ENCODE peak calls at places on chromosomes 4 and X, in four cellular contexts. G is stimulated activated CD8-positive, alpha-beta memory T cell treated with anti-CD3 and anti-CD28 coated beads, Interleukin-2, amount 100 ng/mL, for 1 hour; W is gastrocnemius medialis; P is Panc1. X is an unnamed sample.

GRCh38 chr4:173450281-173450680 is 51.4 kb upstream of the SCRG1 start:
- DNase-seq in G (no peak), P (no peak), W (no peak), X (no peak)

GRCh38 chr4:74838746-74839370 is 44.5 kb upstream of the BTC start:
- DNase-seq in G (no peak), P (no peak), W (no peak), X (no peak)

GRCh38 chrX:13194291-13195103 is 125.4 kb downstream of the ATXN3L start:
- DNase-seq in W (no peak), P (no peak), G (no peak), X (no peak)

GRCh38 chrX:39527045-39527444 is 570.7 kb downstream of the BCOR start:
- DNase-seq in G (no peak), W (no peak), P (no peak), X (no peak)

GRCh38 chr4:74499986-74500781 is 55.2 kb downstream of the AREG start:
- DNase-seq in P (no peak), G (no peak), W (no peak), X (no peak)

GRCh38 chrX:148722966-148723365 is 222.5 kb downstream of the AFF2 start:
- DNase-seq in P (no peak), W (no peak), G (no peak), X (no peak)

GRCh38 chr4:5563856-5564255 is 144.5 kb downstream of the EVC2 start:
- DNase-seq in G (no peak), P (no peak), W (no peak), X (no peak)

GRCh38 chr4:81449018-81449417 is 22.7 kb downstream of the RASGEF1B start:
- DNase-seq in W (no peak), P (no peak), G (no peak), X (no peak)

GRCh38 chr4:4260185-4260751 is 12.2 kb upstream of the TMEM128 start:
- DNase-seq in P (no peak), W (no peak), G (no peak), X (no peak)

GRCh38 chrX:12794654-12795053 is 3.4 kb downstream of the PRPS2 start:
- DNase-seq in W (no peak), G (no peak), P (no peak), X (no peak)

GRCh38 chr4:125620066-125620850 is 305.5 kb downstream of the FAT4 start:
- DNase-seq in G (no peak), P (no peak), W (no peak), X (no peak)

GRCh38 chr4:66273110-66273509 is 602.8 kb upstream of the EPHA5 start:
- DNase-seq in P (no peak), W (no peak), G (no peak), X (no peak)